ENCODE peak calls at places on chromosome 10, in eight cellular contexts. T is neural progenitor cell; I is AG08396; D is DMS153; M is astrocyte; R is activated T-helper 1 cell treated with anti-CD3 and anti-CD28 coated beads, Interleukin-12 subunit alpha, Interleukin-12 subunit beta, Interleukin-2, Interleukin-4 antibody, amounts not matched to agents 30 ng/mL and 10 ng/mL and 1 ng/mL, durations not matched to agents 14 hours and 24 hours and 36 hours; B is hepatic stellate cell; S is NCI-H146. X is an unnamed sample.

GRCh38 chr10:14478639-14479038 is 147.9 kb upstream of the FRMD4A start:
- DNase-seq in T (peak; percentile 82), I (peak; percentile 69), D (peak; percentile 33), M (peak; percentile 86), R (no peak), B (peak; percentile 59), S (peak; percentile 85), X (no peak)

GRCh38 chr10:86348321-86349210 is 18.0 kb downstream of the GRID1 start:
- DNase-seq in T (peak; percentile 47), I (no peak), D (no peak), M (no peak), R (no peak), B (no peak), S (no peak), X (no peak)

GRCh38 chr10:27998954-27999275 is at the start of gene ODAD2:
- DNase-seq in T (no peak), I (no peak), D (no peak), M (peak; percentile 12), R (no peak), B (no peak), S (no peak), X (no peak)

GRCh38 chr10:29204119-29204518 is 84.8 kb upstream of the LYZL1 start:
- DNase-seq in T (peak; percentile 77), I (no peak), D (no peak), M (no peak), R (no peak), B (peak; percentile 20), S (no peak), X (no peak)

GRCh38 chr10:127024655-127025054 is 119.4 kb downstream of the DOCK1 start:
- DNase-seq in T (no peak), I (peak; percentile 75), D (no peak), M (no peak), R (no peak), B (no peak), S (no peak), X (no peak)

GRCh38 chr10:102423372-102423968 is 2.8 kb downstream of the FBXL15 start:
- DNase-seq in T (no peak), I (no peak), D (no peak), M (no peak), R (no peak), B (no peak), S (no peak), X (no peak)

GRCh38 chr10:76049581-76050290 is 618.3 kb downstream of the LRMDA start:
- DNase-seq in T (no peak), I (no peak), D (no peak), M (no peak), R (no peak), B (no peak), S (no peak), X (no peak)

GRCh38 chr10:34231441-34232180 is 583.5 kb downstream of the PARD3 start:
- DNase-seq in T (no peak), I (no peak), D (no peak), M (no peak), R (no peak), B (no peak), S (peak; percentile 40), X (no peak)

GRCh38 chr10:105291571-105291970 is 650.5 kb downstream of the SORCS3 start:
- DNase-seq in T (no peak), I (no peak), D (peak; percentile 1), M (no peak), R (no peak), B (no peak), S (peak; percentile 71), X (no peak)

GRCh38 chr10:95560288-95561199 is 627 bp downstream of the SORBS1 start:
- DNase-seq in T (peak; percentile 50), I (peak; percentile 52), D (no peak), M (peak; percentile 47), R (peak; percentile 40), B (peak; percentile 42), S (peak; percentile 74), X (peak; percentile 31)

GRCh38 chr10:72069751-72070501 is 18.4 kb downstream of the SPOCK2 start:
- DNase-seq in T (peak; percentile 50), I (no peak), D (no peak), M (no peak), R (no peak), B (no peak), S (peak; percentile 95), X (no peak)

GRCh38 chr10:37240223-37240622 is 114.8 kb downstream of the ANKRD30A start:
- DNase-seq in T (no peak), I (no peak), D (no peak), M (no peak), R (no peak), B (no peak), S (no peak), X (no peak)

GRCh38 chr10:49612513-49613159 is 1.2 kb upstream of the CHAT start:
- DNase-seq in T (peak; percentile 86), I (no peak), D (no peak), M (no peak), R (no peak), B (no peak), S (peak; percentile 5), X (peak; percentile 23)

GRCh38 chr10:9028211-9028610 is 973.7 kb downstream of the GATA3 start:
- DNase-seq in T (no peak), I (no peak), D (no peak), M (no peak), R (no peak), B (no peak), S (no peak), X (no peak)

GRCh38 chr10:28241766-28242399 is 61.0 kb downstream of the MPP7 start:
- DNase-seq in T (peak; percentile 64), I (peak; percentile 44), D (no peak), M (no peak), R (peak; percentile 4), B (peak; percentile 24), S (peak; percentile 5), X (peak; percentile 56)

GRCh38 chr10:34598972-34599371 is 216.1 kb downstream of the PARD3 start:
- DNase-seq in T (no peak), I (no peak), D (no peak), M (peak; percentile 48), R (no peak), B (no peak), S (no peak), X (no peak)

GRCh38 chr10:32877915-32878314 is 80.1 kb downstream of the ITGB1 start:
- DNase-seq in T (no peak), I (no peak), D (no peak), M (no peak), R (no peak), B (no peak), S (no peak), X (no peak)

GRCh38 chr10:119199231-119199992 is 8.0 kb upstream of the GRK5 start:
- DNase-seq in T (peak; percentile 88), I (peak; percentile 77), D (peak; percentile 49), M (peak; percentile 71), R (peak; percentile 48), B (peak; percentile 66), S (peak; percentile 73), X (peak; percentile 50)

GRCh38 chr10:114824396-114824795 is 2.8 kb downstream of the FHIP2A start:
- DNase-seq in T (no peak), I (no peak), D (no peak), M (peak; percentile 53), R (no peak), B (peak; percentile 27), S (no peak), X (no peak)

GRCh38 chr10:84365339-84365881 is 37.0 kb downstream of the CCSER2 start:
- DNase-seq in T (no peak), I (no peak), D (no peak), M (no peak), R (no peak), B (no peak), S (no peak), X (no peak)

GRCh38 chr10:62036186-62037081 is 134.9 kb downstream of the ARID5B start:
- DNase-seq in T (peak; percentile 12), I (no peak), D (peak; percentile 75), M (peak; percentile 66), R (no peak), B (no peak), S (peak; percentile 61), X (no peak)

GRCh38 chr10:97319671-97320479 is 804 bp downstream of the FRAT1 start:
- DNase-seq in T (peak; percentile 85), I (peak; percentile 40), D (peak; percentile 54), M (no peak), R (peak; percentile 39), B (peak; percentile 26), S (peak; percentile 50), X (no peak)

GRCh38 chr10:62726142-62726541 is 78.4 kb upstream of the ADO start:
- DNase-seq in T (no peak), I (no peak), D (no peak), M (no peak), R (peak; percentile 16), B (no peak), S (no peak), X (no peak)

GRCh38 chr10:2650328-2650727 is 417.0 kb upstream of the PFKP start:
- DNase-seq in T (no peak), I (no peak), D (no peak), M (no peak), R (no peak), B (no peak), S (no peak), X (no peak)

GRCh38 chr10:91239789-91240188 is 19.3 kb downstream of the PCGF5 start:
- DNase-seq in T (no peak), I (no peak), D (no peak), M (no peak), R (no peak), B (no peak), S (no peak), X (no peak)

GRCh38 chr10:52215745-52216361 is 98.2 kb upstream of the DKK1 start:
- DNase-seq in T (peak; percentile 74), I (peak; percentile 26), D (peak; percentile 56), M (peak; percentile 50), R (peak; percentile 14), B (no peak), S (peak; percentile 36), X (peak; percentile 64)

GRCh38 chr10:57982091-57982490 is 285.6 kb downstream of the IPMK start:
- DNase-seq in T (no peak), I (no peak), D (no peak), M (no peak), R (no peak), B (no peak), S (no peak), X (no peak)

GRCh38 chr10:14144491-14144890 is 186.2 kb downstream of the FRMD4A start:
- DNase-seq in T (no peak), I (no peak), D (no peak), M (no peak), R (no peak), B (no peak), S (peak; percentile 79), X (no peak)

GRCh38 chr10:63703740-63704345 is 182.6 kb downstream of the REEP3 start:
- DNase-seq in T (no peak), I (no peak), D (peak; percentile 48), M (no peak), R (no peak), B (no peak), S (peak; percentile 65), X (no peak)

GRCh38 chr10:114412907-114413386 is 8.6 kb upstream of the AFAP1L2 start:
- DNase-seq in T (no peak), I (no peak), D (no peak), M (peak; percentile 48), R (no peak), B (no peak), S (no peak), X (peak; percentile 59)

GRCh38 chr10:52961298-52961697 is 188.7 kb upstream of the MBL2 start:
- DNase-seq in T (no peak), I (no peak), D (no peak), M (no peak), R (no peak), B (no peak), S (peak; percentile 23), X (no peak)

GRCh38 chr10:90193240-90193985 is 492.0 kb downstream of the KIF20B start:
- DNase-seq in T (no peak), I (no peak), D (no peak), M (peak; percentile 89), R (no peak), B (no peak), S (no peak), X (no peak)

GRCh38 chr10:111281516-111281915 is 204.7 kb downstream of the ADRA2A start:
- DNase-seq in T (peak; percentile 54), I (no peak), D (no peak), M (no peak), R (no peak), B (peak; percentile 8), S (no peak), X (peak; percentile 5)

GRCh38 chr10:99279626-99280111 is 44.0 kb upstream of the HPSE2 start:
- DNase-seq in T (no peak), I (no peak), D (peak; percentile 10), M (no peak), R (no peak), B (no peak), S (no peak), X (no peak)

X was measured in LoVo.